ENCODE peak calls at places on chromosomes 7 and 10, in eight cellular contexts. Y is left colon; N is KG1; R is iris pigment epithelial cell; Z is activated T-helper 1 cell treated with anti-CD3 and anti-CD28 coated beads, Interleukin-12 subunit alpha, Interleukin-12 subunit beta, Interleukin-2, Interleukin-4 antibody, amounts not matched to agents 30 ng/mL and 10 ng/mL and 1 ng/mL, durations not matched to agents 14 hours and 24 hours and 36 hours; B is H9; M is HFFc6; H is posterior vena cava. P is an unnamed sample.

GRCh38 chr10:131199646-131200045 is 111.9 kb downstream of the TCERG1L start:
- DNase-seq in Y (no peak), N (no peak), R (no peak), Z (no peak), B (peak), M (no peak), H (peak), P (no peak)

GRCh38 chr10:986137-986825 is 2.0 kb upstream of the GTPBP4 start:
- DNase-seq in Y (no peak), N (no peak), R (peak), Z (no peak), B (no peak), M (peak), H (peak), P (peak)

GRCh38 chr7:44259547-44260457 is 59.0 kb downstream of the YKT6 start:
- DNase-seq in Y (peak), N (no peak), R (peak), Z (no peak), B (no peak), M (peak), H (peak), P (peak)

GRCh38 chr7:115249080-115249479 is 327.2 kb downstream of the MDFIC start:
- DNase-seq in Y (no peak), N (no peak), R (peak), Z (no peak), B (no peak), M (no peak), H (no peak), P (no peak)

GRCh38 chr10:130194991-130195645 is 58.9 kb downstream of the GLRX3 start:
- DNase-seq in Y (no peak), N (no peak), R (no peak), Z (no peak), B (no peak), M (no peak), H (peak), P (no peak)

GRCh38 chr7:121530251-121531174 is 134.4 kb upstream of the FAM3C start:
- DNase-seq in Y (peak), N (no peak), R (peak), Z (peak), B (no peak), M (peak), H (no peak), P (peak)

GRCh38 chr10:3472705-3473078 is 300.1 kb upstream of the PITRM1 start:
- DNase-seq in Y (no peak), N (no peak), R (peak), Z (no peak), B (no peak), M (peak), H (no peak), P (peak)

GRCh38 chr7:97016392-97017196 is 8.0 kb downstream of the DLX5 start:
- DNase-seq in Y (no peak), N (no peak), R (no peak), Z (no peak), B (peak), M (no peak), H (no peak), P (no peak)

GRCh38 chr7:80135306-80136104 is 874 bp downstream of the GNAI1 start:
- DNase-seq in Y (no peak), N (no peak), R (peak), Z (no peak), B (no peak), M (no peak), H (peak), P (peak)